ENCODE peak calls at places on chromosomes 3 and 15, in five cellular contexts. D, N, X, L and Y are unnamed samples.
A peak's percentile ranks its signal among the peaks of the same experiment; 100 is the strongest.

GRCh38 chr3:10475983-10476382 is 29.4 kb downstream of the ATP2B2 start:
- DNase-seq in D (no peak), N (no peak), X (no peak), L (no peak), Y (no peak)

GRCh38 chr3:171977860-171978259 is 61.5 kb upstream of the FNDC3B start:
- DNase-seq in D (no peak), N (no peak), X (no peak), L (no peak), Y (no peak)

GRCh38 chr3:117793684-117794304 is 1084.2 kb downstream of the TUSC7 start:
- DNase-seq in D (no peak), N (no peak), X (no peak), L (no peak), Y (peak; percentile 30)

GRCh38 chr3:17021614-17022013 is 136.9 kb downstream of the PLCL2 start:
- DNase-seq in D (no peak), N (no peak), X (no peak), L (no peak), Y (no peak)

GRCh38 chr3:20013396-20013795 is 1.3 kb upstream of the PP2D1 start:
- DNase-seq in D (peak; percentile 15), N (no peak), X (no peak), L (no peak), Y (no peak)

GRCh38 chr15:52726195-52726594 is 47.0 kb upstream of the ATOSA start:
- DNase-seq in D (no peak), N (no peak), X (no peak), L (no peak), Y (no peak)

GRCh38 chr3:30751610-30752299 is 142.7 kb downstream of the GADL1 start:
- DNase-seq in D (peak; percentile 24), N (peak; percentile 62), X (peak; percentile 15), L (peak; percentile 49), Y (peak; percentile 77)

GRCh38 chr3:116153174-116153573 is 292.1 kb downstream of the LSAMP start:
- DNase-seq in D (no peak), N (no peak), X (no peak), L (no peak), Y (no peak)

GRCh38 chr3:13507791-13508339 is 27.8 kb downstream of the HDAC11 start:
- DNase-seq in D (peak; percentile 14), N (peak; percentile 68), X (no peak), L (peak; percentile 52), Y (peak; percentile 29)

GRCh38 chr3:14783480-14784086 is 35.2 kb upstream of the FGD5 start:
- DNase-seq in D (no peak), N (no peak), X (no peak), L (no peak), Y (no peak)

GRCh38 chr15:63260786-63261185 is 16.6 kb upstream of the APH1B start:
- DNase-seq in D (no peak), N (no peak), X (no peak), L (no peak), Y (no peak)

GRCh38 chr3:48434591-48435222 is 4.8 kb upstream of the PLXNB1 start:
- DNase-seq in D (no peak), N (no peak), X (no peak), L (no peak), Y (no peak)

GRCh38 chr3:27533718-27534578 is 49.8 kb upstream of the SLC4A7 start:
- DNase-seq in D (peak; percentile 100), N (peak; percentile 99), X (peak; percentile 97), L (peak; percentile 80), Y (peak; percentile 96)

GRCh38 chr15:38440353-38441129 is 13.4 kb upstream of the FAM98B start:
- DNase-seq in D (peak; percentile 46), N (peak; percentile 79), X (peak; percentile 47), L (peak; percentile 73), Y (peak; percentile 79)

GRCh38 chr15:39304931-39305728 is 275.7 kb upstream of the THBS1 start:
- DNase-seq in D (peak; percentile 33), N (no peak), X (no peak), L (no peak), Y (no peak)

GRCh38 chr3:28973621-28974020 is 307.2 kb upstream of the RBMS3 start:
- DNase-seq in D (peak; percentile 46), N (peak; percentile 29), X (no peak), L (no peak), Y (no peak)

GRCh38 chr3:33634262-33634661 is 83.8 kb downstream of the CLASP2 start:
- DNase-seq in D (no peak), N (no peak), X (no peak), L (no peak), Y (no peak)

GRCh38 chr3:125165948-125166553 is 46.5 kb downstream of the SLC12A8 start:
- DNase-seq in D (no peak), N (no peak), X (no peak), L (no peak), Y (peak; percentile 14)
- H3K4me1 ChIP-seq in D (no peaks in the 10 kb centered on the region), N (no peaks in the 10 kb centered on the region), X (no peaks in the 10 kb centered on the region), L (peaks cover 12% of the 10 kb centered on the region), Y (no peaks in the 10 kb centered on the region)

GRCh38 chr3:127764841-127765362 is 57.4 kb downstream of the MGLL start:
- DNase-seq in D (no peak), N (no peak), X (no peak), L (no peak), Y (no peak)

GRCh38 chr3:127763337-127763736 is 59.0 kb downstream of the MGLL start:
- DNase-seq in D (no peak), N (no peak), X (no peak), L (no peak), Y (no peak)

GRCh38 chr3:127763816-127764215 is 58.5 kb downstream of the MGLL start:
- DNase-seq in D (no peak), N (no peak), X (no peak), L (no peak), Y (no peak)

GRCh38 chr3:127762787-127763105 is 59.6 kb downstream of the MGLL start:
- DNase-seq in D (no peak), N (no peak), X (no peak), L (no peak), Y (no peak)

GRCh38 chr3:127764301-127764700 is 58.0 kb downstream of the MGLL start:
- DNase-seq in D (no peak), N (no peak), X (no peak), L (no peak), Y (no peak)
- H2AFZ ChIP-seq in D (no peak overlapping the region), N (no peak overlapping the region), X (no peak overlapping the region), L (no peak overlapping the region), Y (no peak overlapping the region)

DNA sequence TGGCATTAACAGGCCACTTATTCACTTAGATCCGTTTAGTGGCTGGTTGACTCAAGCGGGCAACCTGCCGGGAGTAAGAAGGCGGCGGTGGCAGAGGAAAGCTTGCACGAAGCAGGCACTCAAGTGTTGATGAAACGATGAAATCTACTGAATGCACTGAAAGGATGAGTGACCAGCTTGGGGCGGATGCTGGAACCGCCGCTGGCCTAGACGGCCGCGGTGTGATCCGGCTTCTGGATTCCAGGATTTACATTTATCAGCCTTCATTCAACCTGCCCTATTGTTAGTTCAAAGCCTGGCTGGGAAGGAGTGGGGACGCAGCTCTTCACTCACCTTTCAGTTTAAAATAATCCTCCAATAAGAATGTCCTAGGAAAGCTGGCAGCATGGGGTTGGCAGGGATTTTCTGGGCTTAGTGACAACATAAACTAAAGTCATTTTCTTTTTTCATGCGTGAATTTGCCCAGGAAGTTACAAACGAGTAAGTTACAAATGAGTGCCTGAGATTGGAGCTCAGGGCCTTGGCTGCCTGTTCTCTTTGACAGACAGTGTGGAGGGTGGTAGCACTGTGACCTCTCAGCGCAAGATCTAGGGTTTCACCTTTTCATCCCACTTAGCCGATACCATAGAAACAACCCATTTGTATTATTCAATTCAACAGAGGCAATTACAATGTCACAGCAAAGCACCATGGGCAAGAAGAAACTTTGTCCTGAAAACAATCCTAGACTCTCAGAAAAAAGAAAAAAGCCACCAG is 1.1 kb upstream of the PLCH1 start:
- DNase-seq in D (no peak), N (peak; percentile 74), X (peak; percentile 45), L (peak; percentile 35), Y (peak; percentile 91)
- TF ChIP-seq EZH2 in D (no peak), N (no peak), X (no peak), L (no peak), Y (no peak)

GRCh38 chr3:61807865-61808276 is 246.5 kb downstream of the PTPRG start:
- DNase-seq in D (no peak), N (no peak), X (no peak), L (peak; percentile 17), Y (no peak)

GRCh38 chr3:61804782-61805181 is 243.4 kb downstream of the PTPRG start:
- DNase-seq in D (no peak), N (no peak), X (no peak), L (no peak), Y (no peak)

GRCh38 chr3:61806810-61807209 is 245.4 kb downstream of the PTPRG start:
- DNase-seq in D (no peak), N (no peak), X (no peak), L (no peak), Y (no peak)

GRCh38 chr3:61802772-61803171 is 241.4 kb downstream of the PTPRG start:
- DNase-seq in D (no peak), N (no peak), X (no peak), L (no peak), Y (no peak)

DNA sequence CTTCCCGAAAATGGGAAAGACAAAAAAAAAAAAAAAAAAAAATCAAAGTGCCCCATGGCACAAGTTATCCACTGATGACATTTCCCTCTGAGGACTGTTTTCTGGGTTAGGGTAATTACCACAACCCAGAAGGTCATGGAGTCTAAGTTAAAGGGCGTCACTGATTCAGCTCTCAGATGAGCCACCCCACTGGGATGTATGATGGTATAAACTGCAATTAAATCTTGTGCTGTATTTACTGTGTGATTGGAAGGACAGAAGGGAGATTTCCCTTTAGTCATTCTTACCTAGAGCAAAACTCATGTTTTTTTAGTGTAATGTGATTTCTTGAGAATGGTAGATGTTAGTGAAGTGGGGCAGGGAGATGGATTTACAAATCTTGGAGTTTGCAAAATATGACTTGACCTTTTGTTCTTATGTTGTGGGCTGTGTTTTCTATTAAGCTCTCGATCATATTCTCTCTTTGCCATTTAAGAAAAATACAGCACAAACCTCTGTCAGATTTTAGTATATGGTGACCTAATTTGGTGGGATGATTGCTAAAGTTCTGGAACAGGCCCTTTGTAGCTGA is 244.2 kb downstream of the PTPRG start:
- DNase-seq in D (no peak), N (no peak), X (no peak), L (no peak), Y (no peak)
- H3K4me1 ChIP-seq in D (no peaks in the 10 kb centered on the region), N (no peaks in the 10 kb centered on the region), X (no peaks in the 10 kb centered on the region), L (peaks cover 18% of the 10 kb centered on the region), Y (peaks cover 59% of the 10 kb centered on the region)

GRCh38 chr3:97996988-97997387 is 24.8 kb upstream of the RIOX2 start:
- DNase-seq in D (no peak), N (no peak), X (no peak), L (no peak), Y (no peak)
- H2AFZ ChIP-seq in D (no peak overlapping the region), N (no peak overlapping the region), X (no peak overlapping the region), L (no peak overlapping the region), Y (no peak overlapping the region)

GRCh38 chr15:58065011-58065444 is 483 bp downstream of the ALDH1A2 start:
- DNase-seq in D (no peak), N (no peak), X (no peak), L (peak; percentile 23), Y (peak; percentile 59)
- TF ChIP-seq EZH2 in D (peak; percentile 94), N (no peak), X (no peak), L (peak; percentile 84), Y (peak; percentile 63)

GRCh38 chr15:101442272-101442671 is 47.2 kb downstream of the PCSK6 start:
- DNase-seq in D (no peak), N (no peak), X (no peak), L (no peak), Y (no peak)
- H3K4me1 ChIP-seq in D (no peaks in the 10 kb centered on the region), N (peaks cover 23% of the 10 kb centered on the region), X (no peaks in the 10 kb centered on the region), L (peaks cover 45% of the 10 kb centered on the region), Y (no peaks in the 10 kb centered on the region)

GRCh38 chr15:92610101-92610520 is 45.5 kb downstream of the FAM174B start:
- DNase-seq in D (no peak), N (no peak), X (no peak), L (no peak), Y (no peak)
- H2AFZ ChIP-seq in D (no peak overlapping the region), N (no peak overlapping the region), X (no peak overlapping the region), L (no peak overlapping the region), Y (no peak overlapping the region)